ENCODE peak calls at places on chromosomes 6 and 20, in four cellular contexts. T is globus pallidus, B is adipocyte, W is neural crest cell. P is an unnamed sample.

GRCh38 chr6:170160031-170160627 is 130.7 kb downstream of the DLL1 start:
- DNase-seq in T (no peak), B (no peak), W (no peak), P (no peak)

GRCh38 chr20:21235713-21236445 is 67.3 kb upstream of the XRN2 start:
- DNase-seq in T (peak; percentile 87), B (peak; percentile 87), W (peak; percentile 64), P (peak; percentile 67)

GRCh38 chr6:53107091-53107490 is 41.5 kb downstream of the GCM1 start:
- DNase-seq in T (no peak), B (peak; percentile 40), W (no peak), P (no peak)

GRCh38 chr6:49541936-49542335 is 8.5 kb upstream of the C6orf141 start:
- DNase-seq in T (no peak), B (no peak), W (no peak), P (no peak)

GRCh38 chr20:29410805-29411457 is 1846.5 kb upstream of the DEFB115 start:
- DNase-seq in T (no peak), B (no peak), W (no peak), P (no peak)

GRCh38 chr6:131156411-131156810 is 21.1 kb downstream of the AKAP7 start:
- DNase-seq in T (no peak), B (no peak), W (no peak), P (no peak)

GRCh38 chr6:1756472-1757129 is 146.9 kb downstream of the FOXC1 start:
- DNase-seq in T (no peak), B (no peak), W (no peak), P (no peak)

GRCh38 chr6:64409948-64410347 is 774.3 kb downstream of the PHF3 start:
- DNase-seq in T (no peak), B (no peak), W (no peak), P (no peak)

GRCh38 chr6:75812560-75812959 is 63.5 kb downstream of the MYO6 start:
- DNase-seq in T (no peak), B (no peak), W (no peak), P (no peak)

GRCh38 chr20:64052987-64053840 is 3.8 kb upstream of the SOX18 start:
- DNase-seq in T (no peak), B (no peak), W (no peak), P (no peak)

GRCh38 chr20:50515471-50516106 is 5.4 kb downstream of the PTPN1 start:
- DNase-seq in T (no peak), B (no peak), W (no peak), P (no peak)

GRCh38 chr20:62367136-62367482 is at the start of gene LAMA5:
- DNase-seq in T (no peak), B (peak; percentile 83), W (peak; percentile 52), P (no peak)

GRCh38 chr6:122297010-122297409 is 102.4 kb upstream of the HSF2 start:
- DNase-seq in T (no peak), B (no peak), W (no peak), P (no peak)

GRCh38 chr6:143745160-143746133 is 67.7 kb downstream of the PHACTR2 start:
- DNase-seq in T (peak; percentile 33), B (peak; percentile 62), W (no peak), P (peak; percentile 28)

GRCh38 chr6:105015482-105015881 is 58.6 kb downstream of the LIN28B start:
- DNase-seq in T (no peak), B (peak; percentile 76), W (no peak), P (no peak)

GRCh38 chr20:539848-540247 is 3.7 kb downstream of the CSNK2A1 start:
- DNase-seq in T (no peak), B (peak; percentile 42), W (no peak), P (no peak)

GRCh38 chr6:73342174-73342573 is 11.9 kb downstream of the DPPA5 start:
- DNase-seq in T (no peak), B (no peak), W (no peak), P (no peak)

GRCh38 chr6:27414996-27415395 is 26.4 kb downstream of the ZNF391 start:
- DNase-seq in T (no peak), B (no peak), W (no peak), P (no peak)

GRCh38 chr6:44056392-44057237 is 70.6 kb downstream of the MRPL14 start:
- DNase-seq in T (no peak), B (no peak), W (no peak), P (peak; percentile 46)

GRCh38 chr6:34684919-34685318 is 11.6 kb downstream of the ILRUN start:
- DNase-seq in T (no peak), B (no peak), W (no peak), P (no peak)

GRCh38 chr6:100378576-100378975 is 86.1 kb downstream of the SIM1 start:
- DNase-seq in T (no peak), B (no peak), W (no peak), P (no peak)

GRCh38 chr20:24469116-24470030 is at the start of gene SYNDIG1:
- DNase-seq in T (peak; percentile 81), B (peak; percentile 25), W (peak; percentile 16), P (peak; percentile 76)

GRCh38 chr6:1820165-1820564 is 210.4 kb downstream of the FOXC1 start:
- DNase-seq in T (no peak), B (peak; percentile 76), W (no peak), P (no peak)

GRCh38 chr6:17527076-17527475 is 73.0 kb upstream of the FAM8A1 start:
- DNase-seq in T (no peak), B (peak; percentile 45), W (no peak), P (no peak)

GRCh38 chr6:32171234-32171633 is 4.7 kb downstream of the AGPAT1 start:
- DNase-seq in T (no peak), B (no peak), W (no peak), P (no peak)

GRCh38 chr6:26020983-26021349 is 58.4 kb downstream of the TRIM38 start:
- DNase-seq in T (no peak), B (peak; percentile 79), W (peak; percentile 54), P (no peak)

GRCh38 chr6:2862712-2863174 is 21.1 kb upstream of the SERPINB1 start:
- DNase-seq in T (no peak), B (no peak), W (no peak), P (no peak)

GRCh38 chr6:105326838-105327745 is 75.8 kb downstream of the PREP start:
- DNase-seq in T (no peak), B (peak; percentile 25), W (no peak), P (peak; percentile 46)

GRCh38 chr20:34848597-34848996 is 23.1 kb upstream of the NCOA6 start:
- DNase-seq in T (no peak), B (no peak), W (no peak), P (no peak)

GRCh38 chr6:42100029-42100901 is 42.2 kb downstream of the C6orf132 start:
- DNase-seq in T (no peak), B (peak; percentile 24), W (no peak), P (no peak)

GRCh38 chr6:110398778-110399177 is 16.6 kb downstream of the DDO start:
- DNase-seq in T (no peak), B (peak; percentile 28), W (no peak), P (no peak)

GRCh38 chr6:116136933-116137340 is 11.0 kb upstream of the COL10A1 start:
- DNase-seq in T (peak; percentile 32), B (no peak), W (no peak), P (no peak)

GRCh38 chr6:106572875-106573575 is 56.3 kb downstream of the RTN4IP1 start:
- DNase-seq in T (no peak), B (no peak), W (no peak), P (no peak)

GRCh38 chr6:340991-341827 is 48.9 kb downstream of the DUSP22 start:
- DNase-seq in T (peak; percentile 35), B (no peak), W (no peak), P (no peak)

GRCh38 chr6:52617087-52617486 is 40.2 kb upstream of the TRAM2 start:
- DNase-seq in T (no peak), B (no peak), W (no peak), P (no peak)

GRCh38 chr6:167849846-167850459 is 23.2 kb downstream of the AFDN start:
- DNase-seq in T (no peak), B (peak; percentile 22), W (no peak), P (peak; percentile 20)

GRCh38 chr6:1024587-1024986 is 287.3 kb upstream of the FOXQ1 start:
- DNase-seq in T (no peak), B (peak; percentile 94), W (no peak), P (no peak)

GRCh38 chr20:3818155-3819151 is 1.9 kb upstream of the AP5S1 start:
- DNase-seq in T (peak; percentile 59), B (peak; percentile 93), W (peak; percentile 58), P (peak; percentile 77)

GRCh38 chr6:132812756-132813172 is 1.6 kb upstream of the RPS12 start:
- DNase-seq in T (no peak), B (no peak), W (no peak), P (no peak)

GRCh38 chr20:57529810-57530209 is 4.9 kb upstream of the CTCFL start:
- DNase-seq in T (no peak), B (no peak), W (no peak), P (no peak)

P was measured in cerebellar cortex.